ENCODE peak calls at places on chromosomes 16 and 17, in four cellular contexts. O is iPS-NIHi11, K is B cell, Q is activated T-cell treated with anti-CD3 and anti-CD28 coated beads for 48 hours. W is an unnamed sample.

GRCh38 chr16:6274366-6274765 is 1058.3 kb upstream of the RBFOX1 start:
- DNase-seq in O (no peak), K (no peak), Q (no peak), W (no peak)

GRCh38 chr16:4701791-4702465 is 8.6 kb downstream of the NUDT16L1 start:
- DNase-seq in O (peak), K (no peak), Q (no peak), W (no peak)

GRCh38 chr17:81448960-81449359 is 53.7 kb downstream of the BAHCC1 start:
- DNase-seq in O (no peak), K (no peak), Q (no peak), W (no peak)

GRCh38 chr17:28644782-28645575 is at the start of gene BLTP2:
- DNase-seq in O (peak), K (peak), Q (peak), W (peak)

GRCh38 chr16:6016530-6017184 is 919.1 kb upstream of the EEF2KMT start:
- DNase-seq in O (peak), K (no peak), Q (no peak), W (no peak)

GRCh38 chr17:79985361-79985760 is 50.3 kb downstream of the TBC1D16 start:
- DNase-seq in O (no peak), K (no peak), Q (no peak), W (no peak)

GRCh38 chr17:42325026-42325425 is 36.7 kb downstream of the STAT5A start:
- DNase-seq in O (no peak), K (no peak), Q (no peak), W (no peak)

GRCh38 chr16:68081796-68082567 is 3.2 kb upstream of the NFATC3 start:
- DNase-seq in O (no peak), K (no peak), Q (no peak), W (no peak)

GRCh38 chr17:15920758-15921239 is 24.1 kb upstream of the ADORA2B start:
- DNase-seq in O (no peak), K (no peak), Q (no peak), W (no peak)

GRCh38 chr16:67086829-67087228 is 22.9 kb upstream of the PHAF1 start:
- DNase-seq in O (no peak), K (no peak), Q (no peak), W (no peak)

GRCh38 chr17:27569257-27569722 is 61.7 kb upstream of the LGALS9 start:
- DNase-seq in O (peak), K (no peak), Q (peak), W (peak)